ENCODE peak calls at places on chromosomes 11 and 22, in eight cellular contexts. J is Right ventricle myocardium inferior; N is stimulated activated CD4-positive, alpha-beta T cell treated with anti-CD3 and anti-CD28 coated beads, Interleukin-4, amount 100 ng/mL, for 1 hour; C is AG04449; U is lower lobe of right lung; F is Caco-2; X is ureter; A is upper lobe of right lung. Q is an unnamed sample.

GRCh38 chr11:64998141-64998540 is 1.4 kb upstream of the BATF2 start:
- DNase-seq in J (no peak), N (no peak), C (no peak), U (no peak), F (peak; percentile 50), X (no peak), A (no peak), Q (no peak)

GRCh38 chr11:63609971-63610580 is 4.2 kb downstream of the PLAAT3 start:
- DNase-seq in J (no peak), N (no peak), C (no peak), U (no peak), F (no peak), X (no peak), A (no peak), Q (no peak)

GRCh38 chr11:9264381-9265210 is 554 bp downstream of the DENND5A start:
- DNase-seq in J (peak; percentile 86), N (peak; percentile 40), C (peak; percentile 44), U (peak; percentile 83), F (peak; percentile 52), X (peak; percentile 59), A (peak; percentile 83), Q (no peak)

GRCh38 chr11:12287374-12288211 is 89.8 kb upstream of the PARVA start:
- DNase-seq in J (no peak), N (no peak), C (peak; percentile 97), U (no peak), F (peak; percentile 44), X (peak; percentile 69), A (no peak), Q (peak; percentile 74)

GRCh38 chr11:88420165-88420781 is 82.7 kb upstream of the CTSC start:
- DNase-seq in J (no peak), N (no peak), C (peak; percentile 49), U (no peak), F (no peak), X (no peak), A (no peak), Q (no peak)

GRCh38 chr22:23110190-23110921 is 31.4 kb downstream of the RSPH14 start:
- DNase-seq in J (no peak), N (no peak), C (no peak), U (no peak), F (no peak), X (no peak), A (no peak), Q (no peak)

GRCh38 chr11:82979824-82980223 is 78.3 kb downstream of the DDIAS start:
- DNase-seq in J (no peak), N (no peak), C (no peak), U (no peak), F (no peak), X (no peak), A (no peak), Q (no peak)

GRCh38 chr22:44037519-44038370 is 13.6 kb downstream of the PARVB start:
- DNase-seq in J (no peak), N (no peak), C (peak; percentile 75), U (no peak), F (no peak), X (no peak), A (no peak), Q (peak; percentile 86)

GRCh38 chr11:45472713-45473317 is 186.7 kb upstream of the SYT13 start:
- DNase-seq in J (no peak), N (no peak), C (no peak), U (no peak), F (no peak), X (no peak), A (no peak), Q (no peak)

GRCh38 chr11:26229270-26229669 is 102.7 kb upstream of the ANO3 start:
- DNase-seq in J (no peak), N (no peak), C (peak; percentile 44), U (no peak), F (no peak), X (no peak), A (no peak), Q (no peak)

GRCh38 chr11:17423533-17424310 is 35.3 kb upstream of the KCNJ11 start:
- DNase-seq in J (no peak), N (no peak), C (no peak), U (peak; percentile 16), F (peak; percentile 62), X (no peak), A (no peak), Q (no peak)

GRCh38 chr11:87924125-87924524 is 251.1 kb downstream of the RAB38 start:
- DNase-seq in J (no peak), N (no peak), C (no peak), U (no peak), F (no peak), X (no peak), A (no peak), Q (no peak)

GRCh38 chr11:71150859-71151258 is 101.5 kb downstream of the SHANK2 start:
- DNase-seq in J (no peak), N (no peak), C (no peak), U (no peak), F (no peak), X (no peak), A (peak; percentile 51), Q (no peak)

GRCh38 chr22:37224757-37225420 is 12.6 kb upstream of the SSTR3 start:
- DNase-seq in J (no peak), N (no peak), C (no peak), U (no peak), F (no peak), X (no peak), A (no peak), Q (no peak)

GRCh38 chr11:76800466-76801200 is 17.5 kb downstream of the TSKU start:
- DNase-seq in J (no peak), N (no peak), C (no peak), U (no peak), F (no peak), X (peak; percentile 34), A (no peak), Q (no peak)

GRCh38 chr22:41943661-41944209 is 3.2 kb downstream of the CENPM start:
- DNase-seq in J (peak; percentile 18), N (no peak), C (no peak), U (no peak), F (no peak), X (no peak), A (no peak), Q (no peak)

GRCh38 chr11:108237058-108237481 is 14.2 kb downstream of the ATM start:
- DNase-seq in J (no peak), N (no peak), C (no peak), U (no peak), F (no peak), X (no peak), A (no peak), Q (no peak)

GRCh38 chr22:45083659-45084305 is 74.0 kb upstream of the PHF21B start:
- DNase-seq in J (no peak), N (peak; percentile 15), C (no peak), U (no peak), F (no peak), X (no peak), A (no peak), Q (peak; percentile 21)

GRCh38 chr11:93585758-93586157 is 42.6 kb upstream of the SMCO4 start:
- DNase-seq in J (no peak), N (no peak), C (peak; percentile 42), U (no peak), F (peak; percentile 24), X (no peak), A (no peak), Q (no peak)

GRCh38 chr22:44472583-44472982 is 25.4 kb downstream of the RTL6 start:
- DNase-seq in J (no peak), N (no peak), C (no peak), U (no peak), F (no peak), X (no peak), A (no peak), Q (no peak)

GRCh38 chr11:10150800-10151199 is 143.2 kb downstream of the SBF2 start:
- DNase-seq in J (no peak), N (no peak), C (no peak), U (no peak), F (no peak), X (no peak), A (no peak), Q (no peak)

GRCh38 chr11:114166897-114167323 is 107.4 kb downstream of the ZBTB16 start:
- DNase-seq in J (no peak), N (no peak), C (peak; percentile 44), U (no peak), F (no peak), X (no peak), A (no peak), Q (peak; percentile 50)

GRCh38 chr22:33811686-33812085 is 108.6 kb downstream of the LARGE1 start:
- DNase-seq in J (no peak), N (no peak), C (peak; percentile 5), U (no peak), F (no peak), X (peak; percentile 61), A (no peak), Q (no peak)

GRCh38 chr11:64222651-64223000 is 3.4 kb downstream of the TRPT1 start:
- DNase-seq in J (no peak), N (no peak), C (no peak), U (no peak), F (no peak), X (no peak), A (no peak), Q (no peak)

GRCh38 chr11:121153472-121153871 is 52.4 kb downstream of the TECTA start:
- DNase-seq in J (no peak), N (no peak), C (no peak), U (no peak), F (no peak), X (no peak), A (no peak), Q (no peak)

GRCh38 chr11:59756845-59757244 is 1.7 kb downstream of the STX3 start:
- DNase-seq in J (no peak), N (no peak), C (no peak), U (peak; percentile 53), F (peak; percentile 61), X (peak; percentile 57), A (no peak), Q (no peak)

GRCh38 chr11:64499261-64500004 is 91.6 kb upstream of the SLC22A12 start:
- DNase-seq in J (no peak), N (no peak), C (no peak), U (no peak), F (no peak), X (no peak), A (no peak), Q (no peak)

Q was measured in HTR-8/SVneo.